ENCODE peak calls at places on chromosomes 6 and 20, in six cellular contexts. U is NCI-H69, Y is cardiac fibroblast, X is HEK293T, P is EL, T is GM04504. Q is an unnamed sample.

GRCh38 chr6:84641076-84641475 is 123.3 kb downstream of the TBX18 start:
- DNase-seq in Y (peak; percentile 62), T (no peak), X (no peak), U (no peak), P (no peak), Q (no peak)

GRCh38 chr6:163962627-163963117 is 548.2 kb downstream of the QKI start:
- DNase-seq in T (no peak), P (no peak), U (peak; percentile 97), Y (no peak), X (no peak), Q (no peak)

GRCh38 chr6:128509709-128510108 is 10.7 kb downstream of the PTPRK start:
- DNase-seq in U (peak; percentile 73), X (no peak), P (no peak), Y (no peak), T (no peak), Q (no peak)

GRCh38 chr6:130853555-130854183 is 26.5 kb downstream of the SMLR1 start:
- DNase-seq in T (peak; percentile 32), X (no peak), Y (no peak), P (peak; percentile 78), U (no peak), Q (no peak)

GRCh38 chr20:23047738-23048214 is 1.7 kb downstream of the THBD start:
- DNase-seq in X (no peak), Y (peak; percentile 21), U (peak; percentile 82), P (no peak), T (no peak), Q (no peak)

GRCh38 chr6:108872001-108872974 is 24.1 kb downstream of the ARMC2 start:
- DNase-seq in X (no peak), P (no peak), Y (no peak), T (no peak), U (no peak), Q (no peak)

GRCh38 chr20:38985603-38986170 is 23.5 kb downstream of the DHX35 start:
- DNase-seq in X (no peak), U (no peak), P (peak; percentile 83), T (peak; percentile 91), Y (peak; percentile 89), Q (no peak)

GRCh38 chr6:151044465-151045441 is 179.3 kb downstream of the MTHFD1L start:
- DNase-seq in X (no peak), Y (peak; percentile 90), U (peak; percentile 97), T (no peak), P (peak; percentile 89), Q (peak; percentile 85)

GRCh38 chr6:2875840-2876207 is 27.3 kb downstream of the SERPINB9 start:
- DNase-seq in X (no peak), T (no peak), U (peak; percentile 16), Y (no peak), P (no peak), Q (no peak)

GRCh38 chr20:1827974-1828785 is 67.0 kb upstream of the SIRPA start:
- DNase-seq in X (no peak), P (no peak), Y (peak; percentile 60), T (no peak), U (peak; percentile 36), Q (no peak)

GRCh38 chr20:8800089-8800488 is 268.8 kb upstream of the PLCB4 start:
- DNase-seq in Y (no peak), P (no peak), U (no peak), X (no peak), T (no peak), Q (no peak)

GRCh38 chr6:2796884-2797283 is 31.7 kb downstream of the WRNIP1 start:
- DNase-seq in P (no peak), Y (no peak), X (no peak), U (no peak), T (no peak), Q (no peak)

GRCh38 chr6:134162932-134163331 is 110.5 kb upstream of the SLC2A12 start:
- DNase-seq in T (no peak), P (no peak), U (no peak), Y (no peak), X (no peak), Q (no peak)

GRCh38 chr20:54938707-54939106 is 463.3 kb downstream of the DOK5 start:
- DNase-seq in U (peak; percentile 9), Y (no peak), X (no peak), T (no peak), P (no peak), Q (no peak)

GRCh38 chr20:1205802-1206201 is 2.5 kb downstream of the C20orf202 start:
- DNase-seq in U (no peak), Y (no peak), P (no peak), X (no peak), T (no peak), Q (no peak)

GRCh38 chr6:137494281-137494966 is at the start of gene OLIG3:
- DNase-seq in X (no peak), T (no peak), U (no peak), P (no peak), Y (no peak), Q (no peak)

GRCh38 chr6:72446427-72446826 is 175.4 kb upstream of the KCNQ5 start:
- DNase-seq in U (no peak), Y (peak; percentile 7), X (no peak), T (no peak), P (no peak), Q (no peak)

GRCh38 chr20:59820204-59821041 is 113.0 kb downstream of the SYCP2 start:
- DNase-seq in T (no peak), U (peak; percentile 13), P (no peak), X (no peak), Y (no peak), Q (no peak)

GRCh38 chr6:1015819-1016218 is 296.1 kb upstream of the FOXQ1 start:
- DNase-seq in U (peak; percentile 5), Y (no peak), T (no peak), P (peak; percentile 14), X (peak; percentile 45), Q (no peak)

GRCh38 chr20:13552061-13552460 is 86.7 kb downstream of the TASP1 start:
- DNase-seq in P (peak; percentile 6), T (no peak), X (no peak), Y (no peak), U (no peak), Q (no peak)

GRCh38 chr6:142693446-142693845 is 251.5 kb downstream of the HIVEP2 start:
- DNase-seq in P (peak; percentile 88), U (no peak), T (no peak), X (no peak), Y (peak; percentile 59), Q (no peak)

GRCh38 chr6:159093608-159094443 is 49.0 kb upstream of the TAGAP start:
- DNase-seq in U (no peak), Y (no peak), P (no peak), T (no peak), X (no peak), Q (no peak)

GRCh38 chr6:44269168-44269920 is 906 bp upstream of the TMEM151B start:
- DNase-seq in P (no peak), Y (no peak), U (peak; percentile 41), X (no peak), T (no peak), Q (no peak)

GRCh38 chr20:52481443-52481842 is 289.9 kb upstream of the ZFP64 start:
- DNase-seq in T (no peak), U (peak; percentile 5), P (no peak), X (no peak), Y (peak; percentile 46), Q (no peak)

GRCh38 chr6:33994198-33995045 is 151.5 kb downstream of the GRM4 start:
- DNase-seq in U (no peak), P (no peak), Y (no peak), T (no peak), X (no peak), Q (no peak)

GRCh38 chr6:32792901-32793400 is 23.9 kb downstream of the HLA-DOB start:
- DNase-seq in U (no peak), X (no peak), T (no peak), P (no peak), Y (no peak), Q (no peak)

GRCh38 chr20:62228982-62229545 is 9.0 kb upstream of the HRH3 start:
- DNase-seq in U (no peak), P (no peak), X (no peak), Y (no peak), T (no peak), Q (no peak)

GRCh38 chr6:38549795-38550194 is 89.9 kb downstream of the BTBD9 start:
- DNase-seq in T (no peak), P (no peak), Y (no peak), X (no peak), U (no peak), Q (no peak)

GRCh38 chr20:15138548-15139126 is 801.2 kb upstream of the FLRT3 start:
- DNase-seq in X (no peak), T (no peak), P (no peak), U (no peak), Y (no peak), Q (no peak)

GRCh38 chr6:166351715-166352285 is 9.5 kb upstream of the SFT2D1 start:
- DNase-seq in T (no peak), P (no peak), Y (peak; percentile 25), U (peak; percentile 98), X (no peak), Q (no peak)

GRCh38 chr6:51753635-51754034 is 333.8 kb downstream of the PKHD1 start:
- DNase-seq in P (no peak), U (peak; percentile 67), X (peak; percentile 46), T (no peak), Y (no peak), Q (no peak)

GRCh38 chr6:45717027-45717426 is 298.6 kb downstream of the CLIC5 start:
- DNase-seq in U (no peak), P (no peak), Y (no peak), X (no peak), T (no peak), Q (no peak)

GRCh38 chr20:47508228-47508752 is 6.6 kb downstream of the NCOA3 start:
- DNase-seq in U (no peak), X (no peak), P (no peak), Y (no peak), T (no peak), Q (no peak)

GRCh38 chr20:2851086-2851485 is 10.5 kb downstream of the VPS16 start:
- DNase-seq in T (no peak), Y (no peak), U (no peak), P (no peak), X (no peak), Q (no peak)

GRCh38 chr20:7171911-7172310 is 404.4 kb downstream of the BMP2 start:
- DNase-seq in T (no peak), P (no peak), Y (no peak), U (no peak), X (no peak), Q (no peak)

GRCh38 chr6:107032051-107032450 is 4.1 kb downstream of the MTRES1 start:
- DNase-seq in X (no peak), Y (peak; percentile 5), P (peak; percentile 24), T (no peak), U (no peak), Q (no peak)

GRCh38 chr6:55713411-55713810 is 134.4 kb upstream of the HMGCLL1 start:
- DNase-seq in X (no peak), U (peak; percentile 84), T (no peak), P (no peak), Y (no peak), Q (no peak)

GRCh38 chr20:391041-391711 is 10.6 kb downstream of the TRIB3 start:
- DNase-seq in X (no peak), P (no peak), T (no peak), Y (no peak), U (no peak), Q (no peak)

GRCh38 chr20:61655591-61655990 is 403.5 kb downstream of the CDH4 start:
- DNase-seq in Y (no peak), U (no peak), P (no peak), T (no peak), X (no peak), Q (no peak)